ENCODE peak calls at places on chromosomes 3 and 15, in nine cellular contexts. Z, X, U, F, D, W, V, Y and N are unnamed samples.

GRCh38 chr3:34683851-34684250 is 885.4 kb downstream of the PDCD6IP start:
- DNase-seq in Z (peak), X (peak), U (peak), F (peak), D (no peak), W (peak), V (peak), Y (peak), N (peak)

GRCh38 chr3:185207931-185208746 is 45.7 kb downstream of the EHHADH start:
- DNase-seq in Z (no peak), X (no peak), U (no peak), F (no peak), D (peak), W (no peak), V (peak), Y (no peak), N (no peak)

GRCh38 chr3:186826978-186827857 is 15.3 kb upstream of the ADIPOQ start:
- DNase-seq in Z (peak), X (peak), U (peak), F (peak), D (peak), W (peak), V (peak), Y (peak), N (peak)

GRCh38 chr3:133574260-133574881 is 885 bp downstream of the CDV3 start:
- DNase-seq in Z (no peak), X (peak), U (peak), F (peak), D (peak), W (peak), V (peak), Y (peak), N (peak)

GRCh38 chr15:68152342-68152741 is 52.8 kb downstream of the CALML4 start:
- DNase-seq in Z (no peak), X (no peak), U (no peak), F (no peak), D (no peak), W (no peak), V (peak), Y (no peak), N (no peak)

GRCh38 chr3:117103645-117104044 is 394.1 kb downstream of the TUSC7 start:
- DNase-seq in Z (no peak), X (no peak), U (no peak), F (no peak), D (no peak), W (no peak), V (peak), Y (no peak), N (no peak)

GRCh38 chr15:33639968-33640367 is 328.3 kb upstream of the CHRM5 start:
- DNase-seq in Z (no peak), X (no peak), U (no peak), F (no peak), D (no peak), W (no peak), V (no peak), Y (no peak), N (no peak)

GRCh38 chr3:88142094-88142624 is 7.6 kb upstream of the C3orf38 start:
- DNase-seq in Z (no peak), X (no peak), U (no peak), F (no peak), D (no peak), W (no peak), V (peak), Y (no peak), N (no peak)

GRCh38 chr15:66611257-66612053 is 45.7 kb upstream of the LCTL start:
- DNase-seq in Z (no peak), X (no peak), U (no peak), F (no peak), D (no peak), W (no peak), V (no peak), Y (no peak), N (no peak)

GRCh38 chr3:127518456-127519081 is 72.0 kb downstream of the TPRA1 start:
- DNase-seq in Z (no peak), X (no peak), U (no peak), F (no peak), D (no peak), W (no peak), V (no peak), Y (no peak), N (no peak)

GRCh38 chr15:101025116-101025885 is 106.1 kb downstream of the LRRK1 start:
- DNase-seq in Z (no peak), X (no peak), U (no peak), F (no peak), D (no peak), W (no peak), V (no peak), Y (peak), N (peak)

GRCh38 chr3:138945646-138946553 is 1.0 kb downstream of the FOXL2 start:
- DNase-seq in Z (no peak), X (peak), U (no peak), F (peak), D (peak), W (no peak), V (peak), Y (no peak), N (no peak)

GRCh38 chr15:39589193-39589814 is 8.4 kb downstream of the THBS1 start:
- DNase-seq in Z (no peak), X (no peak), U (no peak), F (no peak), D (no peak), W (no peak), V (no peak), Y (no peak), N (no peak)

GRCh38 chr15:49964071-49964470 is 155.0 kb downstream of the ATP8B4 start:
- DNase-seq in Z (no peak), X (no peak), U (no peak), F (no peak), D (no peak), W (no peak), V (no peak), Y (no peak), N (no peak)

GRCh38 chr3:29065211-29065785 is 215.6 kb upstream of the RBMS3 start:
- DNase-seq in Z (peak), X (no peak), U (no peak), F (peak), D (no peak), W (no peak), V (peak), Y (peak), N (peak)

GRCh38 chr15:77069521-77070121 is 1.3 kb downstream of the TSPAN3 start:
- DNase-seq in Z (no peak), X (peak), U (no peak), F (no peak), D (no peak), W (no peak), V (peak), Y (peak), N (peak)

GRCh38 chr3:169668081-169668956 is 4.8 kb upstream of the MECOM start:
- DNase-seq in Z (peak), X (no peak), U (no peak), F (peak), D (peak), W (no peak), V (peak), Y (no peak), N (no peak)

GRCh38 chr3:62151591-62151990 is 221.8 kb downstream of the FEZF2 start:
- DNase-seq in Z (no peak), X (no peak), U (no peak), F (no peak), D (no peak), W (no peak), V (no peak), Y (no peak), N (no peak)

GRCh38 chr3:48130321-48130881 is 57.8 kb downstream of the CDC25A start:
- DNase-seq in Z (no peak), X (no peak), U (no peak), F (no peak), D (peak), W (no peak), V (no peak), Y (peak), N (peak)

GRCh38 chr3:177982034-177982433 is 554.2 kb upstream of the KCNMB2 start:
- DNase-seq in Z (no peak), X (no peak), U (no peak), F (no peak), D (no peak), W (no peak), V (no peak), Y (no peak), N (no peak)

GRCh38 chr3:129144786-129145185 is 16.1 kb downstream of the ISY1 start:
- DNase-seq in Z (no peak), X (no peak), U (no peak), F (no peak), D (no peak), W (no peak), V (no peak), Y (no peak), N (no peak)

GRCh38 chr15:92839696-92840095 is 60.4 kb upstream of the CHD2 start:
- DNase-seq in Z (peak), X (no peak), U (no peak), F (no peak), D (peak), W (no peak), V (no peak), Y (no peak), N (no peak)

GRCh38 chr15:89433686-89434085 is 62.7 kb downstream of the RHCG start:
- DNase-seq in Z (no peak), X (no peak), U (no peak), F (no peak), D (no peak), W (no peak), V (no peak), Y (no peak), N (no peak)

GRCh38 chr3:195172285-195172684 is 98.7 kb downstream of the XXYLT1 start:
- DNase-seq in Z (no peak), X (no peak), U (no peak), F (no peak), D (no peak), W (no peak), V (no peak), Y (no peak), N (no peak)

GRCh38 chr3:16377196-16377595 is 112.2 kb downstream of the OXNAD1 start:
- DNase-seq in Z (no peak), X (no peak), U (no peak), F (no peak), D (no peak), W (peak), V (no peak), Y (no peak), N (no peak)

GRCh38 chr3:167350245-167350862 is 29.7 kb downstream of the ZBBX start:
- DNase-seq in Z (no peak), X (peak), U (no peak), F (peak), D (no peak), W (no peak), V (peak), Y (no peak), N (no peak)